ENCODE peak calls at places on chromosomes 5 and 9, in six cellular contexts. G, Z, K, Q, O and I are unnamed samples.

GRCh38 chr9:134505032-134505431 is 136.6 kb upstream of the COL5A1 start:
- DNase-seq in Z (no peak), K (no peak), G (no peak), Q (no peak), O (no peak), I (no peak)

GRCh38 chr5:54807421-54807820 is 178.0 kb downstream of the ESM1 start:
- DNase-seq in O (no peak), K (no peak), Q (no peak), G (no peak), Z (no peak), I (no peak)

GRCh38 chr9:110128664-110129329 is 79.2 kb downstream of the C9orf152 start:
- DNase-seq in K (peak; percentile 63), Q (no peak), O (no peak), G (no peak), Z (no peak), I (no peak)

GRCh38 chr9:68690088-68690487 is 15.0 kb upstream of the PIP5K1B start:
- DNase-seq in Q (no peak), Z (peak; percentile 53), G (no peak), O (no peak), K (no peak), I (no peak)

GRCh38 chr5:54673523-54674225 is 156.1 kb downstream of the SNX18 start:
- DNase-seq in O (no peak), K (peak; percentile 21), Z (peak; percentile 74), G (no peak), Q (no peak), I (no peak)

GRCh38 chr5:9170026-9170425 is 375.8 kb downstream of the SEMA5A start:
- DNase-seq in O (no peak), K (no peak), G (no peak), Q (no peak), Z (no peak), I (no peak)

GRCh38 chr9:130448771-130449170 is 4.0 kb downstream of the ASS1 start:
- DNase-seq in O (no peak), G (no peak), Q (no peak), Z (no peak), K (no peak), I (no peak)

GRCh38 chr5:59358497-59358896 is 535.0 kb downstream of the PDE4D start:
- DNase-seq in O (no peak), K (no peak), Q (no peak), G (peak; percentile 69), Z (no peak), I (no peak)

GRCh38 chr5:172123269-172123692 is 64.7 kb downstream of the STK10 start:
- DNase-seq in Z (peak; percentile 71), O (peak; percentile 67), Q (peak; percentile 30), K (no peak), G (no peak), I (no peak)

GRCh38 chr9:137168907-137169763 is 716 bp downstream of the LRRC26 start:
- DNase-seq in K (peak; percentile 84), Q (peak; percentile 41), O (peak; percentile 73), G (peak; percentile 59), Z (no peak), I (peak; percentile 34)

GRCh38 chr5:77101298-77101697 is 14.2 kb upstream of the ZBED3 start:
- DNase-seq in Q (no peak), O (no peak), G (no peak), K (no peak), Z (no peak), I (no peak)

GRCh38 chr5:9380108-9380507 is 165.8 kb downstream of the SEMA5A start:
- DNase-seq in Z (no peak), Q (no peak), K (no peak), O (no peak), G (no peak), I (no peak)

GRCh38 chr9:126616521-126616976 is 2.8 kb downstream of the LMX1B start:
- DNase-seq in Z (no peak), Q (no peak), G (no peak), K (no peak), O (no peak), I (no peak)

GRCh38 chr9:136761545-136761981 is 2.8 kb downstream of the LCN15 start:
- DNase-seq in K (no peak), Z (no peak), G (no peak), O (no peak), Q (peak; percentile 42), I (no peak)

GRCh38 chr5:154401355-154401754 is 44.4 kb upstream of the SAP30L start:
- DNase-seq in Q (no peak), K (no peak), O (no peak), Z (no peak), G (no peak), I (no peak)

GRCh38 chr5:59367791-59368394 is 525.6 kb downstream of the PDE4D start:
- DNase-seq in K (peak; percentile 10), O (peak; percentile 60), Z (peak; percentile 46), G (peak; percentile 57), Q (no peak), I (peak; percentile 63)

GRCh38 chr5:128498844-128499455 is 39.1 kb downstream of the FBN2 start:
- DNase-seq in Z (no peak), K (peak; percentile 7), G (peak; percentile 11), Q (no peak), O (no peak), I (peak; percentile 13)

GRCh38 chr5:124025306-124025705 is 513.3 kb downstream of the CSNK1G3 start:
- DNase-seq in K (no peak), Q (no peak), Z (no peak), G (peak; percentile 47), O (no peak), I (no peak)

GRCh38 chr5:67773439-67773988 is 442.0 kb upstream of the PIK3R1 start:
- DNase-seq in Z (no peak), G (no peak), Q (no peak), O (peak; percentile 79), K (no peak), I (no peak)

GRCh38 chr9:31958572-31958971 is 425.9 kb upstream of the ACO1 start:
- DNase-seq in G (no peak), Z (no peak), Q (no peak), K (no peak), O (no peak), I (no peak)

GRCh38 chr9:28688172-28688571 is 1114.9 kb upstream of the C9orf72 start:
- DNase-seq in G (no peak), O (no peak), Z (no peak), Q (no peak), K (no peak), I (no peak)

DNA sequence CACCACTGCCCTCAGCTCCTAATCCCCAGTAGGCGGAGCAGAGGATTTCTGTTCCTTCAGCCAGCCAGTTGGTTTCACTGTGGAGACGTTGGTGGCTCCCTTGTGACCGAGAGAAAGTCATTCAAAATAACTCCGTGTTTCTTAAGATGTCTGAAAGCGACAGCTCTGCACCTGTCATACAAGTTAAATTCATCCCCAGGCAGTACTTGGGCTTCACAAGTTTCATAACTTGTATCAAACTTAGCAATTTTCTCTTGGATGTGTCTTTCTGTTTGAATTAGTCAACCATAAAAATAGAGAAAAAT is 410 bp upstream of the CDKN2B start:
- DNase-seq in G (no peak), O (no peak), Z (no peak), Q (no peak), K (no peak), I (no peak)
- TF ChIP-seq CTCF in G (no peak), O (no peak), Z (peak; percentile 40), Q (no peak), K (no peak), I (no peak)

GRCh38 chr5:138543730-138544104 is 681 bp upstream of the ETF1 start:
- DNase-seq in G (no peak), K (peak; percentile 60), Q (no peak), Z (no peak), O (no peak), I (no peak)

GRCh38 chr5:138541511-138541910 is 1.5 kb downstream of the ETF1 start:
- DNase-seq in Q (no peak), Z (no peak), O (no peak), K (no peak), G (no peak), I (no peak)

GRCh38 chr5:138544171-138545134 is 1.4 kb upstream of the ETF1 start:
- DNase-seq in Z (peak; percentile 32), K (no peak), G (no peak), O (no peak), Q (no peak), I (no peak)

GRCh38 chr5:138542956-138543729 is at the start of gene ETF1:
- DNase-seq in G (peak; percentile 99), Z (peak; percentile 100), Q (peak; percentile 99), K (peak; percentile 96), O (peak; percentile 100), I (peak; percentile 99)

GRCh38 chr5:138542120-138542955 is 698 bp downstream of the ETF1 start:
- DNase-seq in Z (no peak), Q (peak; percentile 59), O (no peak), K (no peak), G (no peak), I (no peak)
- TF ChIP-seq CTCF in Z (no peak), Q (no peak), O (no peak), K (no peak), G (no peak), I (no peak)

GRCh38 chr5:7877851-7878250 is 8.9 kb downstream of the MTRR start:
- DNase-seq in O (no peak), G (no peak), K (no peak), Q (no peak), Z (no peak), I (no peak)

GRCh38 chr5:7882926-7883325 is 14.0 kb downstream of the MTRR start:
- DNase-seq in G (no peak), O (no peak), Z (no peak), K (no peak), Q (no peak), I (no peak)

GRCh38 chr5:7881816-7882215 is 12.9 kb downstream of the MTRR start:
- DNase-seq in Q (no peak), G (no peak), O (peak; percentile 50), K (no peak), Z (no peak), I (no peak)

GRCh38 chr5:7878381-7878873 is 9.5 kb downstream of the MTRR start:
- DNase-seq in O (no peak), Z (no peak), K (peak; percentile 64), Q (no peak), G (no peak), I (no peak)

GRCh38 chr5:7881091-7881490 is 12.1 kb downstream of the MTRR start:
- DNase-seq in K (no peak), Q (peak; percentile 29), Z (no peak), G (no peak), O (no peak), I (no peak)
- TF ChIP-seq CTCF in K (no peak), Q (no peak), Z (no peak), G (no peak), O (no peak), I (no peak)

DNA sequence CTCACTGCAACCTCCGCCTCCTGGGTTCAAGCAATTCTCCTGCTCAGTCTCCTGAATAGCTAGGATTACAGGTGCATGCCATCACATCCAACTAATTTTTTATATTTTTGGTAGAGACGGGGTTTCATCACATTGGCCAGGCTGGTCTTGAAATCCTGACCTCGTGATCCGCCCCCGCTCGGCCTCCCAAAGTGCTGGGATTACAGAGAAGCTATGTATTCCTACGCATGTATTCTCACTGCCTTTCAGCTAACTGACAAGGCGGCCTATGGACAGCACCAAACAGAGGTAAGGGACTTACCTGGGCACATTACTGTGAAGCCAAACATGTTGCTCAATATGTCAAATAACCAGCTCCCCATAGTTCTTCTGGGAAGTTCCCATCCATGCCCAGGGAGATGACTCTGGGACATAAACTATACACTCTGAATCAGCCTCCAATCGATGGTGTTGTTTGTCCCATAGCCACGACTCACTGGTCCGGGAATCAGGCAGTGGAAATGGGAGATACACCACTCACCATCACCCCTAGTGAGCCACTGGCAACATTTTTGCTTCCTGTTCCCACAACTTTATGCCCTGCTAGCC is 114.6 kb downstream of the SYK start:
- DNase-seq in Q (no peak), Z (no peak), G (no peak), K (no peak), O (no peak), I (no peak)
- TF ChIP-seq CTCF in Q (no peak), Z (no peak), G (no peak), K (no peak), O (no peak), I (no peak)